ENCODE peak calls at places on chromosome 7, in four cellular contexts. One of them, this sample, is unnamed.

GRCh38 chr7:123748171-123748733 is 551 bp downstream of the WASL start:
- DNase-seq in GM12878: no peak
- DNase-seq in brain microvascular endothelial cell: peak; percentile 18
- DNase-seq in adrenal gland: peak; percentile 67
- DNase-seq in this sample: peak; percentile 46

GRCh38 chr7:117972606-117973005 is 99.4 kb upstream of the CTTNBP2 start:
- DNase-seq in adrenal gland: no peak
- DNase-seq in brain microvascular endothelial cell: no peak
- DNase-seq in GM12878: no peak
- DNase-seq in this sample: no peak

GRCh38 chr7:111098011-111098925 is 7.3 kb downstream of the LRRN3 start:
- DNase-seq in GM12878: no peak
- DNase-seq in brain microvascular endothelial cell: peak; percentile 58
- DNase-seq in adrenal gland: peak; percentile 66
- DNase-seq in this sample: peak; percentile 64

GRCh38 chr7:64883113-64883905 is 19.8 kb upstream of the ZNF273 start:
- DNase-seq in GM12878: no peak
- DNase-seq in adrenal gland: peak; percentile 45
- DNase-seq in brain microvascular endothelial cell: no peak
- DNase-seq in this sample: no peak

GRCh38 chr7:74012842-74013249 is 15.1 kb upstream of the ELN start:
- DNase-seq in adrenal gland: no peak
- DNase-seq in GM12878: peak; percentile 26
- DNase-seq in brain microvascular endothelial cell: peak; percentile 46
- DNase-seq in this sample: no peak

GRCh38 chr7:39560398-39560797 is 5.8 kb upstream of the YAE1 start:
- DNase-seq in GM12878: no peak
- DNase-seq in adrenal gland: no peak
- DNase-seq in brain microvascular endothelial cell: no peak
- DNase-seq in this sample: no peak

GRCh38 chr7:110604885-110605284 is 486.0 kb upstream of the LRRN3 start:
- DNase-seq in brain microvascular endothelial cell: no peak
- DNase-seq in adrenal gland: no peak
- DNase-seq in GM12878: no peak
- DNase-seq in this sample: no peak

GRCh38 chr7:17041324-17041723 is 159.5 kb upstream of the AGR3 start:
- DNase-seq in GM12878: no peak
- DNase-seq in brain microvascular endothelial cell: peak; percentile 86
- DNase-seq in adrenal gland: no peak
- DNase-seq in this sample: no peak

GRCh38 chr7:33152087-33152486 is 22.7 kb downstream of the BBS9 start:
- DNase-seq in GM12878: no peak
- DNase-seq in adrenal gland: no peak
- DNase-seq in brain microvascular endothelial cell: no peak
- DNase-seq in this sample: no peak

GRCh38 chr7:676246-676971 is 50.1 kb upstream of the DNAAF5 start:
- DNase-seq in brain microvascular endothelial cell: no peak
- DNase-seq in adrenal gland: no peak
- DNase-seq in GM12878: no peak
- DNase-seq in this sample: no peak

GRCh38 chr7:155506854-155507337 is 39.5 kb downstream of the CNPY1 start:
- DNase-seq in brain microvascular endothelial cell: no peak
- DNase-seq in adrenal gland: peak; percentile 40
- DNase-seq in GM12878: no peak
- DNase-seq in this sample: no peak

GRCh38 chr7:152395115-152395514 is 40.7 kb downstream of the KMT2C start:
- DNase-seq in brain microvascular endothelial cell: peak; percentile 77
- DNase-seq in adrenal gland: no peak
- DNase-seq in GM12878: no peak
- DNase-seq in this sample: peak; percentile 37

GRCh38 chr7:92708105-92709042 is 118.2 kb upstream of the FAM133B start:
- DNase-seq in GM12878: no peak
- DNase-seq in brain microvascular endothelial cell: no peak
- DNase-seq in adrenal gland: no peak
- DNase-seq in this sample: no peak

GRCh38 chr7:139681812-139682135 is 96.0 kb downstream of the HIPK2 start:
- DNase-seq in adrenal gland: no peak
- DNase-seq in brain microvascular endothelial cell: no peak
- DNase-seq in GM12878: no peak
- DNase-seq in this sample: no peak
- H3K27ac ChIP-seq in adrenal gland: no peak overlapping the region
- H3K27ac ChIP-seq in brain microvascular endothelial cell: peak overlapping the region; percentile 98
- H3K27ac ChIP-seq in GM12878: no peak overlapping the region
- H3K27ac ChIP-seq in this sample: peak overlapping the region; percentile 50

DNA sequence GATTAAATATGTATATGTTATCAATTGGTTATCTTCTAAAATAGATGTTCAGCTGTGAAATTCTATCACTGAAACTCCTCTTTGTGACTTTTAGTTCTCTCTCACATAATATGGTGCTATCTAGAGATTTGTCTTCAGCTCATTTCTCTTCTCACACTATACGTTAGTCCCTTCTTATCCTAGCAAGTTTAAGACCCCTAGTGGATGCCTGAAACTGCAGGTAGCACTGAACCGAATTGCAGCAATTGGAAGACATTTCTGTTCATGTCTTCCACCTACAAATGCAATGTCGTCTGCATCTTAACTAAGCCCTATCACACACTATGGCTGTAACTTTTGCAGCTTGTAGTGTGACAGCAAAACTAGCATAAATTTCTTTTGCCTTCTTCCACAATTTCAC is 442.7 kb upstream of the POM121L12 start:
- DNase-seq in GM12878: no peak
- DNase-seq in adrenal gland: no peak
- DNase-seq in brain microvascular endothelial cell: no peak
- DNase-seq in this sample: no peak
- TF ChIP-seq CTCF in GM12878: no peak
- TF ChIP-seq CTCF in adrenal gland: no peak
- TF ChIP-seq CTCF in brain microvascular endothelial cell: no peak
- TF ChIP-seq CTCF in this sample: no peak

GRCh38 chr7:150568714-150569113 is 1.5 kb downstream of the GIMAP4 start:
- DNase-seq in adrenal gland: no peak
- DNase-seq in GM12878: no peak
- DNase-seq in brain microvascular endothelial cell: no peak
- DNase-seq in this sample: no peak
- H3K27ac ChIP-seq in adrenal gland: no peak overlapping the region
- H3K27ac ChIP-seq in GM12878: no peak overlapping the region
- H3K27ac ChIP-seq in brain microvascular endothelial cell: no peak overlapping the region
- H3K27ac ChIP-seq in this sample: peak overlapping the region; percentile 68

DNA sequence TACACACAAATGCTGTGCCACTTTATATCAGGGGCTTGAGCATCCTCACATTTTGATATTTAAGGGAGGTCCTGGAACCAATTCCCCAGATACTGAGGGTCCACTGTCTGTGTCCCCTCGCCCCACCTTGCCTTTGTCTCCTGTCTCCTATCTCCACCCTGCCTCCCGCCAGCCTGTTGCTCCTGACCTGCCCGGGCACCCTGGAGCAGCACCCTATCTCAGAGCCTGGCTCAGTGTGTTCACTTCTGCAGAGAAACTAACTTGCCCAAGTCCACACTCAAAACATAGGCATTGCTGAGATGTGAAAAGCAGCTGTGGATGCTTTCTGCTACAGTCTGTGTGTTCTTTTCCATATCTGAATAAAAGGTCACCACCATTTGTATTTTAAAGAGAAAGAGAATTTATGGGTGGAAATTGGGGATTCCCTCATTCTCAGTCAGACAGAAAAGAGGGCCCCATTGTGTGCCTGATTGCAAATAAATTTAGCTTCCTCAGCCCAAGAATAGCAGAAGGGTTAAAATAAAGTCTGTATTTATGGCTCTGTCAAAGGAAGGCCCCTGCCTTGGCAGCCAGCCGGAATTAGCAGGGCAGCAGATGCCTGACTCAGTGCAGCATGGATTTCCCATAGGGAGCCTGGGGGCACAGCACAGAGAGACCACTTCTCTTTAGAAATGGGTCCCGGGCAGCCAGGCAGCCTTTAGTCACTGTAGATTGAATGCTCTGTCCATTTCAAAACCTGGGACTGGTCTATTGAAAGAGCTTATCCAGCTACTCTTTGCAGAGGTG is 161.3 kb downstream of the EGFR start:
- DNase-seq in GM12878: no peak
- DNase-seq in brain microvascular endothelial cell: no peak
- DNase-seq in adrenal gland: no peak
- DNase-seq in this sample: no peak
- TF ChIP-seq CTCF in GM12878: no peak
- TF ChIP-seq CTCF in brain microvascular endothelial cell: no peak
- TF ChIP-seq CTCF in adrenal gland: no peak
- TF ChIP-seq CTCF in this sample: no peak

DNA sequence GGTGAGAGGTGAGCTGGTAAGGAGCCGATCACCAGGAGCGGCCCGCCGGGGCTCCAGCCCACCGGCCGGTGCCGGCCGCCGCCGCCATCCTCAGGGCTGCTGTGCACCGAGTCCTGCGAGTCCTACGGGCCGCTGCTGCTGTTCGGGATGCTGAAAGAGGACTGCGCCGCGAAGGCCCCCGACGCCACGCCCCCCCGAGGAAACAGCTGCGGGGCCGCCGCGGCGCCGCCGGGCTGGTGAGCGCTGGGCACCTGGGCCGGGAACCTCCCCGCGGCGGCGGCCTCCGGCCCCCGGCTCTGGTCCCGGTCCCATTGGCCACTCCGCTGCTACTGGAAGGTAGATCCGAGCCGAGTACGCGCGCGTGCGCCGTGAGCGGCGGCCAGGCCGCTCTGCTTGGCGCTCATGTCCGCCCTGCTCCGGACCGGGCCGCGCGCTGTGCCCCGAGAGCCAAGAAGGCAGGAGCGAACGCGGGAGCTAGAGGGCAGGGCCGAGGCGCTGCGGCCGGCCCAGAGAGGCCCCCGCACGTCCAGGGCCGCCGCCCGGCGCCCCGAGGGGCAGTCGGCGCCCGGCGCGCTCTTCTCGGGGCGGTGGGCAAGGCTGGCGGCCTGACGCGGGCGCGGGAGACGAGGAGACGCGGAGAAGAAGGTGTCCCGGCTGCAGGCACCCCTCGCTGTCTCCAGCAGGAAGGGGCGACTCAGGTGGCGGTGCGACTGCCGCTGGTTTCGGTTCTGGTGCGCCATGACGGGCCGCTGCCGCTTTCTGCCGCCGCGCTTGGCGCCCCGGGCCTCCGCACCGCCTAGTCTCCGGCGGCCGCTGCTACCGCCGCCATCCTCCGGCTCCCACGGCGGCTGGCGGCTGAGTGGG is 121.3 kb upstream of the WIPF3 start:
- DNase-seq in adrenal gland: peak; percentile 89
- DNase-seq in brain microvascular endothelial cell: peak; percentile 47
- DNase-seq in GM12878: no peak
- DNase-seq in this sample: peak; percentile 83
- H3K27ac ChIP-seq in adrenal gland: peak overlapping the region; percentile 97
- H3K27ac ChIP-seq in brain microvascular endothelial cell: no peak overlapping the region
- H3K27ac ChIP-seq in GM12878: no peak overlapping the region
- H3K27ac ChIP-seq in this sample: peak overlapping the region; percentile 90

GRCh38 chr7:44200699-44201461 is at the start of gene YKT6:
- DNase-seq in brain microvascular endothelial cell: peak; percentile 92
- DNase-seq in adrenal gland: peak; percentile 97
- DNase-seq in GM12878: peak; percentile 84
- DNase-seq in this sample: peak; percentile 94
- TF ChIP-seq CTCF in brain microvascular endothelial cell: peak; percentile 54
- TF ChIP-seq CTCF in adrenal gland: peak; percentile 66
- TF ChIP-seq CTCF in GM12878: peak; percentile 58
- TF ChIP-seq CTCF in this sample: peak; percentile 63

DNA sequence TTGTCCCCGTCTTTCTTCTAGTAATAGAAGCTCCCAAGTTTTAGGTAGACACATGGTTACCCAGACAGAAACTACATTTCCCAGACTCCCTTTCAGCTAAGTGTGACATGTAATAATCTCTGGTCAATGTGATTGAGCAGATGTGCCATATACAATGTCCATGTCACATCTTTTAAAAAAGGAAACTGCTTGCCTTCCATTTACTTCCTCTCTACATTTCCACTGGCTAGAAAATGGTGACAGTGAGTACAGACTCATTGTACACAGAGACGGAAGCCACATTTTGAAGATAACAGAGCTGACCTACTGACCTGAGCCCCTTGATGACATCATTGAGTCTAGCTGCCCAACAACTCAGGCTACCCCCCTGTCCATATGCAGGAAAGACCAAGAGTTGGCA is 21.3 kb downstream of the ZC3HAV1 start:
- DNase-seq in GM12878: no peak
- DNase-seq in adrenal gland: no peak
- DNase-seq in brain microvascular endothelial cell: no peak
- DNase-seq in this sample: no peak
- H3K27ac ChIP-seq in GM12878: no peak overlapping the region
- H3K27ac ChIP-seq in adrenal gland: no peak overlapping the region
- H3K27ac ChIP-seq in brain microvascular endothelial cell: no peak overlapping the region
- H3K27ac ChIP-seq in this sample: no peak overlapping the region

GRCh38 chr7:79063019-79063698 is 390.3 kb downstream of the MAGI2 start:
- DNase-seq in GM12878: no peak
- DNase-seq in adrenal gland: no peak
- DNase-seq in brain microvascular endothelial cell: no peak
- DNase-seq in this sample: no peak
- TF ChIP-seq CTCF in GM12878: peak; percentile 15
- TF ChIP-seq CTCF in adrenal gland: no peak
- TF ChIP-seq CTCF in brain microvascular endothelial cell: peak; percentile 31
- TF ChIP-seq CTCF in this sample: no peak

GRCh38 chr7:47946581-47947354 is 1.5 kb downstream of the PKD1L1 start:
- DNase-seq in GM12878: no peak
- DNase-seq in adrenal gland: no peak
- DNase-seq in brain microvascular endothelial cell: no peak
- DNase-seq in this sample: no peak
- H3K27ac ChIP-seq in GM12878: no peak overlapping the region
- H3K27ac ChIP-seq in adrenal gland: no peak overlapping the region
- H3K27ac ChIP-seq in brain microvascular endothelial cell: no peak overlapping the region
- H3K27ac ChIP-seq in this sample: peak overlapping the region; percentile 53